ENCODE peak calls at places on chromosomes 12 and 14, in four cellular contexts. T is nucleus accumbens, F is H9, N is ELF-1. D is an unnamed sample.

GRCh38 chr14:70909788-70910614 is 2.7 kb downstream of the PCNX1 start:
- DNase-seq in F (no peak), T (no peak), N (no peak), D (no peak)

GRCh38 chr12:42485823-42486222 is 103.7 kb downstream of the PRICKLE1 start:
- DNase-seq in T (no peak), N (peak; percentile 56), F (peak; percentile 89), D (no peak)

GRCh38 chr14:73645248-73645610 is 443 bp downstream of the DNAL1 start:
- DNase-seq in F (no peak), N (no peak), T (no peak), D (no peak)

GRCh38 chr12:39816671-39817185 is 197.1 kb upstream of the ABCD2 start:
- DNase-seq in T (no peak), N (no peak), F (no peak), D (no peak)

GRCh38 chr14:77599894-77600293 is 16.5 kb downstream of the SPTLC2 start:
- DNase-seq in T (no peak), F (no peak), N (no peak), D (no peak)

GRCh38 chr12:68267892-68268396 is 14.5 kb upstream of the IL22 start:
- DNase-seq in N (no peak), T (no peak), F (no peak), D (no peak)

GRCh38 chr12:18859400-18859799 is 121.5 kb downstream of the CAPZA3 start:
- DNase-seq in F (no peak), N (no peak), T (no peak), D (no peak)

GRCh38 chr14:24403294-24404013 is 4.7 kb downstream of the NYNRIN start:
- DNase-seq in N (no peak), T (no peak), F (no peak), D (no peak)

GRCh38 chr12:104480012-104480411 is 23.3 kb downstream of the CHST11 start:
- DNase-seq in F (no peak), N (no peak), T (no peak), D (no peak)

GRCh38 chr12:27208414-27208750 is 35.7 kb upstream of the STK38L start:
- DNase-seq in F (no peak), T (no peak), N (no peak), D (no peak)

GRCh38 chr14:101571004-101571403 is 9.7 kb downstream of the DIO3 start:
- DNase-seq in N (no peak), F (no peak), T (no peak), D (no peak)

GRCh38 chr12:122862110-122862634 is 26.9 kb downstream of the HIP1R start:
- DNase-seq in N (no peak), T (no peak), F (no peak), D (no peak)

GRCh38 chr12:92492291-92492690 is 210.5 kb upstream of the PLEKHG7 start:
- DNase-seq in F (no peak), T (no peak), N (no peak), D (no peak)

GRCh38 chr14:105894125-105894977 is 368.0 kb downstream of the TMEM121 start:
- DNase-seq in T (no peak), F (no peak), N (no peak), D (no peak)

GRCh38 chr12:131096681-131097181 is 143.0 kb downstream of the ADGRD1 start:
- DNase-seq in T (no peak), F (peak; percentile 17), N (no peak), D (no peak)

GRCh38 chr14:95318399-95318834 is 1.3 kb downstream of the CLMN start:
- DNase-seq in F (no peak), T (no peak), N (no peak), D (no peak)

GRCh38 chr12:108430245-108430644 is 84.8 kb upstream of the FICD start:
- DNase-seq in N (no peak), T (no peak), F (no peak), D (no peak)

GRCh38 chr14:61565836-61566536 is 129.3 kb upstream of the HIF1A start:
- DNase-seq in F (no peak), N (no peak), T (no peak), D (no peak)

GRCh38 chr12:111056618-111057521 is 136.5 kb upstream of the MYL2 start:
- DNase-seq in N (no peak), F (no peak), T (no peak), D (peak; percentile 66)

GRCh38 chr12:111826316-111826715 is 15.7 kb upstream of the MAPKAPK5 start:
- DNase-seq in N (no peak), T (no peak), F (no peak), D (no peak)

GRCh38 chr12:52052471-52053186 is 1.4 kb downstream of the NR4A1 start:
- DNase-seq in T (no peak), F (peak; percentile 19), N (peak; percentile 31), D (no peak)

GRCh38 chr12:88471641-88472040 is 108.6 kb downstream of the KITLG start:
- DNase-seq in F (no peak), T (no peak), N (no peak), D (no peak)

GRCh38 chr14:65010211-65010931 is 23.7 kb downstream of the FNTB start:
- DNase-seq in T (no peak), F (no peak), N (no peak), D (no peak)

GRCh38 chr12:98422809-98423208 is 92.6 kb upstream of the TMPO start:
- DNase-seq in T (no peak), N (peak; percentile 35), F (peak; percentile 71), D (no peak)

GRCh38 chr12:50933459-50934124 is 18.8 kb upstream of the HIGD1C start:
- DNase-seq in F (no peak), T (no peak), N (no peak), D (no peak)

GRCh38 chr12:58387199-58387598 is 445.8 kb downstream of the ATP23 start:
- DNase-seq in F (no peak), N (no peak), T (no peak), D (no peak)

GRCh38 chr14:49975799-49976198 is 82.9 kb downstream of the ARF6 start:
- DNase-seq in T (no peak), F (no peak), N (no peak), D (no peak)

GRCh38 chr12:58314610-58315009 is 373.2 kb downstream of the ATP23 start:
- DNase-seq in T (no peak), F (no peak), N (no peak), D (no peak)

GRCh38 chr12:131963381-131963780 is 13.6 kb downstream of the EP400 start:
- DNase-seq in N (no peak), T (no peak), F (no peak), D (no peak)

D was measured in T-helper 2 cell treated with Interferon-gamma antibody and Interleukin-4, amounts not matched to agents 5 μg/mL and 100 μg/mL, for 36 hours.